ENCODE peak calls at places on chromosomes 3 and 15, in four cellular contexts. I, D, U and Z are unnamed samples.

GRCh38 chr3:48410205-48411040 is 19.5 kb downstream of the PLXNB1 start:
- DNase-seq in I (no peak), D (no peak), U (no peak), Z (no peak)

GRCh38 chr3:161689699-161690098 is 193.1 kb downstream of the OTOL1 start:
- DNase-seq in I (no peak), D (no peak), U (no peak), Z (no peak)

GRCh38 chr3:156160653-156161052 is 40.3 kb downstream of the KCNAB1 start:
- DNase-seq in I (no peak), D (no peak), U (no peak), Z (peak; percentile 22)

GRCh38 chr15:63923993-63924950 is 90.5 kb upstream of the HERC1 start:
- DNase-seq in I (no peak), D (no peak), U (no peak), Z (no peak)

GRCh38 chr3:184872200-184872599 is 60.2 kb downstream of the VPS8 start:
- DNase-seq in I (no peak), D (no peak), U (no peak), Z (no peak)

GRCh38 chr15:57060799-57061198 is 142.4 kb downstream of the TCF12 start:
- DNase-seq in I (no peak), D (peak; percentile 33), U (no peak), Z (no peak)

GRCh38 chr3:11716576-11717250 is 73.0 kb upstream of the VGLL4 start:
- DNase-seq in I (no peak), D (no peak), U (no peak), Z (no peak)

GRCh38 chr3:123571264-123571972 is 13.4 kb downstream of the HACD2 start:
- DNase-seq in I (no peak), D (no peak), U (no peak), Z (no peak)

GRCh38 chr3:50516048-50516871 is 12.8 kb upstream of the CACNA2D2 start:
- DNase-seq in I (no peak), D (no peak), U (no peak), Z (no peak)

GRCh38 chr3:172516318-172517214 is 6.7 kb downstream of the TNFSF10 start:
- DNase-seq in I (peak; percentile 53), D (peak; percentile 60), U (no peak), Z (no peak)